ENCODE peak calls at places on chromosomes 2 and 18, in four cellular contexts. A, U, V and K are unnamed samples.

GRCh38 chr2:69499242-69499641 is 62.0 kb upstream of the NFU1 start:
- DNase-seq in A (no peak), U (no peak), V (no peak), K (no peak)

GRCh38 chr2:149601141-149601796 is 13.7 kb upstream of the MMADHC start:
- DNase-seq in A (no peak), U (no peak), V (no peak), K (no peak)

GRCh38 chr18:10726198-10727068 is 200.6 kb downstream of the NAPG start:
- DNase-seq in A (no peak), U (no peak), V (no peak), K (no peak)

GRCh38 chr2:152710713-152711112 is 6.5 kb downstream of the PRPF40A start:
- DNase-seq in A (no peak), U (no peak), V (no peak), K (no peak)

GRCh38 chr2:236830931-236831330 is 254.8 kb upstream of the COPS8 start:
- DNase-seq in A (no peak), U (no peak), V (no peak), K (no peak)

GRCh38 chr2:39140322-39140847 is 19.5 kb upstream of the SOS1 start:
- DNase-seq in A (no peak), U (no peak), V (no peak), K (peak; percentile 80)

GRCh38 chr2:110806053-110806452 is 73.7 kb downstream of the ACOXL start:
- DNase-seq in A (no peak), U (no peak), V (no peak), K (no peak)

GRCh38 chr2:1493361-1494126 is 80.3 kb downstream of the TPO start:
- DNase-seq in A (no peak), U (no peak), V (no peak), K (no peak)

GRCh38 chr2:67289921-67290371 is 107.2 kb upstream of the ETAA1 start:
- DNase-seq in A (no peak), U (no peak), V (no peak), K (no peak)

GRCh38 chr2:100800910-100801309 is 19.0 kb upstream of the NPAS2 start:
- DNase-seq in A (no peak), U (no peak), V (no peak), K (no peak)

GRCh38 chr2:180653481-180653880 is 326.9 kb upstream of the UBE2E3 start:
- DNase-seq in A (no peak), U (no peak), V (no peak), K (no peak)

GRCh38 chr2:219171231-219171651 is 1.4 kb upstream of the SLC23A3 start:
- DNase-seq in A (peak; percentile 43), U (peak; percentile 18), V (no peak), K (peak; percentile 62)

GRCh38 chr18:47815486-47816270 is 114.8 kb downstream of the SMAD2 start:
- DNase-seq in A (peak; percentile 15), U (no peak), V (no peak), K (no peak)

GRCh38 chr18:55406374-55407045 is 181.5 kb downstream of the TCF4 start:
- DNase-seq in A (no peak), U (no peak), V (no peak), K (no peak)

GRCh38 chr18:56233595-56233994 is 404.8 kb downstream of the TXNL1 start:
- DNase-seq in A (no peak), U (no peak), V (no peak), K (no peak)

GRCh38 chr2:205060269-205060668 is 515.0 kb downstream of the PARD3B start:
- DNase-seq in A (no peak), U (no peak), V (no peak), K (no peak)

GRCh38 chr2:24918326-24919099 is 1.5 kb downstream of the ADCY3 start:
- DNase-seq in A (no peak), U (no peak), V (no peak), K (no peak)

GRCh38 chr2:170928036-170928823 is 823 bp upstream of the GORASP2 start:
- DNase-seq in A (peak; percentile 40), U (no peak), V (no peak), K (peak; percentile 81)

GRCh38 chr2:41735446-41735845 is 312.4 kb upstream of the PKDCC start:
- DNase-seq in A (no peak), U (no peak), V (no peak), K (no peak)

GRCh38 chr2:204024503-204024902 is 87.9 kb downstream of the ICOS start:
- DNase-seq in A (peak; percentile 2), U (peak; percentile 19), V (no peak), K (peak; percentile 33)

GRCh38 chr18:79855147-79855910 is 57.6 kb downstream of the KCNG2 start:
- DNase-seq in A (no peak), U (no peak), V (peak; percentile 52), K (no peak)

GRCh38 chr2:32427672-32428622 is 71.1 kb downstream of the BIRC6 start:
- DNase-seq in A (no peak), U (no peak), V (no peak), K (no peak)

GRCh38 chr2:236163483-236164200 is 4.5 kb downstream of the GBX2 start:
- DNase-seq in A (no peak), U (no peak), V (no peak), K (no peak)

GRCh38 chr18:55884498-55884897 is 296.5 kb upstream of the TCF4 start:
- DNase-seq in A (no peak), U (no peak), V (no peak), K (no peak)

GRCh38 chr18:31684279-31685096 is at the start of gene B4GALT6:
- DNase-seq in A (peak; percentile 16), U (no peak), V (no peak), K (no peak)

GRCh38 chr18:44750774-44751173 is 70.1 kb downstream of the SETBP1 start:
- DNase-seq in A (no peak), U (no peak), V (no peak), K (no peak)

GRCh38 chr2:45823723-45824206 is 172.3 kb downstream of the PRKCE start:
- DNase-seq in A (no peak), U (no peak), V (no peak), K (no peak)

GRCh38 chr18:8984131-8984670 is 118.3 kb upstream of the NDUFV2 start:
- DNase-seq in A (no peak), U (no peak), V (no peak), K (no peak)

GRCh38 chr2:12057436-12058166 is 311.2 kb downstream of the LPIN1 start:
- DNase-seq in A (no peak), U (no peak), V (peak; percentile 89), K (no peak)

GRCh38 chr2:160252278-160252887 is 52.3 kb upstream of the ITGB6 start:
- DNase-seq in A (peak; percentile 37), U (peak; percentile 34), V (no peak), K (peak; percentile 22)

GRCh38 chr2:215876139-215876936 is 137.0 kb downstream of the MREG start:
- DNase-seq in A (no peak), U (no peak), V (no peak), K (peak; percentile 90)

GRCh38 chr2:8577573-8577972 is 104.3 kb upstream of the ID2 start:
- DNase-seq in A (no peak), U (no peak), V (no peak), K (no peak)

GRCh38 chr2:76247006-76247405 is 536.3 kb upstream of the GCFC2 start:
- DNase-seq in A (no peak), U (no peak), V (no peak), K (no peak)

GRCh38 chr18:80245781-80246655 is 1.3 kb downstream of the PARD6G start:
- DNase-seq in A (no peak), U (no peak), V (no peak), K (no peak)

GRCh38 chr18:63161728-63162195 is 157.8 kb downstream of the BCL2 start:
- DNase-seq in A (peak; percentile 27), U (no peak), V (peak; percentile 98), K (peak; percentile 2)

GRCh38 chr2:168583710-168584521 is 127.8 kb downstream of the CERS6 start:
- DNase-seq in A (no peak), U (no peak), V (no peak), K (no peak)

DNA sequence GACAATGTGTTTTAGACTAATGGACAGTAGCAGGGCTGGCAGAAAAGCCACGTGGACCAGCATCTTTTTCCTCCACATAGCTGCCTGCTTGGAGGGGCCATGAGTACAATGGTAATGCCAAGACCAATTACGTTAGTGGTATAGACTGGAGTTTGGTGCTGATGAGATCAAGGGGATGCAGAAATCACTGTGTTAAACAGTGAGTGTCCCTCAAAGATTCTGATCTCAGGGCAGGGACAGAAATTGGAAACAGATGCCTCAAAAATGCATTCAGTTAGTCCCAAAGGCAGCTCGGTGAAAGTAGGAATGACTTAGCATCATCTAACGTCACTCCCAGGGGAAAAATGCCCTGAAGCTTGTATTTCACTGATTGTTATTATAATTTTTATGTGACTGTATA is 72.4 kb downstream of the SLC16A14 start:
- DNase-seq in A (no peak), U (no peak), V (no peak), K (no peak)
- TF ChIP-seq ATF3 in A (no peak), U (no peak), V (no peak), K (no peak)

GRCh38 chr2:240202616-240203015 is 62.2 kb upstream of the OTOS start:
- DNase-seq in A (no peak), U (no peak), V (no peak), K (no peak)
- TF ChIP-seq ZBTB33 in A (no peak), U (no peak), V (no peak), K (no peak)

DNA sequence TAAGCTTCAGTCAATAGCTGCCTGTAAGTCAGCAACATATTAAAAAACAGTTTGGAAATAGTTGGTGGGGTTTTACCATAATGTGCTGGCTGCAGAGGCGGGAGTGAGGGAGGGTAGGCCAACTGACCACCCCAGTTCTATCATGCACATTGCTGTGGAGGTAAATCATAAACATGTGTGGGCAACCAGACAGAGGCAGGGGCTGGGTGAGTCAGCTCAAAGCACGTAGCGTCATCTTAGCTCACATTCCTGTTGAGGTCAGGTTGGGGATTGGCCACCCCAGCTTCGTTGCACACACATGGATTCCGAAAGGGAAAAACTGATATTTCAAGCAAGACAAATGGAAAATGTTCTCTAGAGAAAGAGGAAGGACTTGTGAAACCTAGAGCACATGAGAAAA is 19.5 kb downstream of the GPR45 start:
- DNase-seq in A (peak; percentile 22), U (no peak), V (no peak), K (no peak)
- TF ChIP-seq ATF3 in A (peak; percentile 50), U (no peak), V (no peak), K (no peak)

DNA sequence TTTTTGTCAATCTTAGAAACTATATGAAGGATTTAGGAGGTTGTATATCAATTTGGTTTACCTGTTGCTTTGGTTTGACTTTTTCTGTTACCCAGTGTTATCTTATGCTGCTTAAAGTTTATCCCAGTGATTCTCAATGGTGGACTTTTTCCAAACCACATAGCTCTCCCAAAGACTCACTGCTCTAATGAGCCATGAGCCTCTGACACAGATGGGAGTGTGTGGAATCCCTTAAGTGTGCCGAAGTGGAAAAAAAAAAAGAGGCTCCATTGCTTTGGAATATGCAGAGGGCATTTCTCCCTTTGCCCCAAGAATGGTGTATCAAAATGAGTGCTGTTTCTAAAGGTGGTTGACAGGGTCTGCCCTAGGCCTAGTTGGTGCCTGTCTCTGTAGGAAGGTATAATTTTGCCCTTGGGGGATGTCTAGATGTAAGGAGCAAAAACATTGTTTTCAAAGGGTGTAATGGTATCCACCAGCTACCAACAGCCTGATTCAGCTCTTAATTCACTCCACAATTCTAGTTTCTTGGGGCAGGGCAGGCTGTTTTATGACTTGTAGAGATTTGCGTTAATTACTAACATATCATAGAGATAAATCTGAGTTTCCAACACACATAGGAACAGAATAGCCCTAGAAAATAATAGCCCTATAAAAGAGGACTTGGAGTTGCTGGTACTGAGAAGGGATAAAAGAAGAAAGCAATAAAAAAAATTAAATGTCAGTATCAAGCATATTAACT is 64.3 kb upstream of the CYP26B1 start:
- DNase-seq in A (no peak), U (no peak), V (no peak), K (no peak)
- TF ChIP-seq ZBTB33 in A (no peak), U (no peak), V (no peak), K (no peak)

GRCh38 chr2:181760521-181760920 is 80.2 kb upstream of the NEUROD1 start:
- DNase-seq in A (no peak), U (no peak), V (no peak), K (no peak)
- TF ChIP-seq ATF3 in A (no peak), U (no peak), V (no peak), K (no peak)